ENCODE peak calls at places on chromosomes 5 and 9, in six cellular contexts. Z is mesendoderm, T is H9, O is IMR-90, V is mesenchymal stem cell, S is H1. P is an unnamed sample.

GRCh38 chr5:91206734-91207133 is 176.4 kb downstream of the ARRDC3 start:
- DNase-seq in Z (no peak), O (peak), V (peak), S (no peak), T (no peak), P (no peak)

GRCh38 chr5:170297589-170298462 is at the start of gene LCP2:
- DNase-seq in O (no peak), V (no peak), S (no peak), T (no peak), Z (no peak), P (no peak)

GRCh38 chr5:133398646-133399081 is 213.7 kb downstream of the FSTL4 start:
- DNase-seq in T (no peak), O (no peak), S (no peak), V (no peak), Z (no peak), P (no peak)

GRCh38 chr9:130557077-130557468 is 22.3 kb upstream of the FUBP3 start:
- DNase-seq in T (no peak), Z (no peak), O (no peak), S (no peak), V (no peak), P (no peak)

GRCh38 chr5:68745459-68745858 is 348.4 kb upstream of the SLC30A5 start:
- DNase-seq in V (no peak), O (peak), Z (no peak), T (no peak), S (no peak), P (no peak)

GRCh38 chr5:38201158-38201557 is 57.2 kb upstream of the EGFLAM start:
- DNase-seq in O (no peak), S (no peak), V (no peak), Z (no peak), T (no peak), P (no peak)

GRCh38 chr5:122982376-122982775 is 54.1 kb downstream of the PPIC start:
- DNase-seq in O (no peak), Z (no peak), V (no peak), S (no peak), T (no peak), P (no peak)

GRCh38 chr5:96657068-96657467 is 5.1 kb upstream of the CAST start:
- DNase-seq in Z (no peak), O (peak), T (no peak), S (no peak), V (peak), P (no peak)

GRCh38 chr5:141567513-141568117 is 51.2 kb downstream of the DIAPH1 start:
- DNase-seq in V (peak), O (peak), Z (peak), T (no peak), S (no peak), P (no peak)

GRCh38 chr9:129359871-129360536 is 181.9 kb upstream of the IER5L start:
- DNase-seq in V (no peak), O (no peak), T (no peak), S (no peak), Z (no peak), P (no peak)
- H4K8ac ChIP-seq in V (no peak), O (no peak), T (no peak), S (peak), Z (no peak), P (no peak)

GRCh38 chr5:43019615-43020293 is 20.4 kb downstream of the ANXA2R start:
- DNase-seq in Z (peak), V (peak), S (no peak), O (peak), T (peak), P (no peak)

GRCh38 chr5:43016217-43016779 is 23.8 kb downstream of the ANXA2R start:
- DNase-seq in T (peak), S (no peak), Z (peak), V (no peak), O (no peak), P (no peak)

GRCh38 chr5:43019293-43019614 is 20.9 kb downstream of the ANXA2R start:
- DNase-seq in V (no peak), T (no peak), O (no peak), Z (no peak), S (no peak), P (no peak)

GRCh38 chr5:43020294-43020711 is 19.8 kb downstream of the ANXA2R start:
- DNase-seq in S (no peak), Z (peak), O (peak), T (peak), V (no peak), P (no peak)

GRCh38 chr5:43017438-43017820 is 22.7 kb downstream of the ANXA2R start:
- DNase-seq in T (peak), V (peak), O (peak), S (no peak), Z (peak), P (no peak)
- H4K8ac ChIP-seq in T (no peak), V (peak), O (peak), S (no peak), Z (no peak), P (no peak)

GRCh38 chr9:136944519-136945332 is at the start of the genes C8G and FBXW5:
- DNase-seq in T (peak), O (peak), Z (peak), V (peak), S (peak), P (peak)

GRCh38 chr9:136942881-136943230 is 1.7 kb downstream of the FBXW5 start:
- DNase-seq in T (no peak), O (no peak), Z (no peak), V (no peak), S (no peak), P (no peak)

GRCh38 chr9:136942112-136942880 is 2.2 kb downstream of the FBXW5 start:
- DNase-seq in T (no peak), S (no peak), Z (no peak), O (no peak), V (no peak), P (no peak)

GRCh38 chr9:136944094-136944518 is 432 bp downstream of the FBXW5 start:
- DNase-seq in T (no peak), V (peak), O (peak), Z (peak), S (no peak), P (no peak)

DNA sequence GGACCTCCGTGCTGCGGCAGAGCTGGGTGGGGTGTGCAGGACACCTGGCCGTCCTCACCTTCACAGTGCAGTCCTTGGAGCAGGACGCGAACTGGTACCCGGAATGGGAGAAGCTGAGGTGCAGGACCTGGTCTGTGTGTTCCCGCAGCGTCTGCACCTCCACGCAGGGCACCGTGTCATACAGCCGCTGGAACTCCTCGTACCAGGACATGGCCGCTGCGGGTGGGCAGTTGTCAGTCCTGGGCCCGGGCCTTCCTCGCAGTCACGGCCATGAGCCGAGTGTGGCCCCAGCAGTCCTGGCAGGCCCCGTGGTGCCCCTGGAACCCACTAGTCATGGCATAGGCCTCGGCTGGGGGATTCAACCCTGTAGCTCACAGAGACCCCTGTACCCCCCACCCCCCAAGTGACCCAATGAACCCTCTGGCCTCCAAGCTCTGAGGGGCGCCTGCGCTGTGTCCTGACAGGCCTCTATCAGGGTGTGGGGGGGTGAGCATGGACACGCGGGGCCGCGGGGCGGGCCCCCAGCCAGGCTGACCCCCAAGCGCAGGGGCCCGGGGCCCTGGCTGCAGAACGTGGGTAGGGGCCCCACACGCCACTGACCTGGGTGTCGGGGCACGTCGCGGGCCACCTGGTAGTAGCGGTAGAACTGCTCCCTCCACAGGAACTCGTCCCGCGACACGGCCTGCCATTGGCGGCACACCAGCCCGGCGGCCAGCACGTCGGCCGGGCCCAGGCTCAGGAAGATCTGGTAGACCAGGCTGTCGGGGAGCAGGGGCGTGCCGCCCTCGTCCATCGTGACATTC is 1.0 kb downstream of the FBXW5 start:
- DNase-seq in T (no peak), O (no peak), V (no peak), Z (peak), S (no peak), P (no peak)
- H4K8ac ChIP-seq in T (no peak), O (no peak), V (no peak), Z (no peak), S (peak), P (peak)

DNA sequence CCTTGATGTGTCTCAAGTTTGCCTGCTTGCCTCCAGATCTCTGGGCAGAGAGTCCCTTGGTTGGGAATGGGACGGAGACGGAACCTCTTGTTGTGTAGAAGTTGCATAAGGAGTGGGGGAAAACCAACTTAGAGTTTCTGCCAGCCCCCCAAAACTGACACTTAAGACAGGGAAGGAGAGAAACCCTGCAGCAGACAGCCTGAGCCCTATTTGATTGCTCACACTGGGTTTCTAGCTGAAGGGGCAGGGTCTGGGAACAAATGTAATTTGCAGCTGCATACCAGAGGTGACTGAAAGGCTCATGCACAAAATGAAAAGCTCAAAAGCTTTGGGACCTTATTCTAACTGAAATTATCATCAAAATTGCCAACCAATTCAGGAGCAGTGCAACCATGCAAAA is 254.5 kb downstream of the RASEF start:
- DNase-seq in V (no peak), Z (peak), O (no peak), S (no peak), T (no peak), P (no peak)
- H4K8ac ChIP-seq in V (no peak), Z (no peak), O (no peak), S (no peak), T (no peak), P (no peak)

P was measured in neuronal stem cell.